ENCODE peak calls at places on chromosomes 7 and 10, in nine cellular contexts. W is CD4-positive, alpha-beta T cell; H is kidney; C is BJ; M is H54; U is NCI-H1092 treated with DMSO at 0.1 percent for 48 hours; X is T-helper 1 cell; J is amniotic stem cell; I is caudate nucleus. V is an unnamed sample.

GRCh38 chr7:121419201-121420148 is 23.4 kb upstream of the FAM3C start:
- DNase-seq in X (no peak), H (no peak), W (no peak), C (no peak), I (no peak), M (no peak), J (no peak), U (no peak), V (no peak)

GRCh38 chr7:36034020-36034419 is 119.0 kb upstream of the EEPD1 start:
- DNase-seq in U (no peak), W (no peak), H (no peak), M (peak; percentile 94), J (no peak), I (no peak), X (no peak), C (no peak), V (no peak)

GRCh38 chr10:8674230-8674629 is 619.7 kb downstream of the GATA3 start:
- DNase-seq in X (no peak), W (no peak), U (no peak), H (no peak), I (no peak), J (no peak), M (no peak), C (no peak), V (no peak)

GRCh38 chr10:59807629-59808620 is 54.7 kb upstream of the MRLN start:
- DNase-seq in X (no peak), J (no peak), W (no peak), U (no peak), C (no peak), I (peak; percentile 39), H (no peak), M (no peak), V (no peak)

GRCh38 chr10:92011560-92012214 is 88.1 kb downstream of the BTAF1 start:
- DNase-seq in J (peak; percentile 38), X (no peak), I (no peak), W (no peak), H (no peak), M (peak; percentile 61), C (peak; percentile 4), U (no peak), V (peak; percentile 59)

GRCh38 chr10:128058746-128059125 is 67.5 kb downstream of the MKI67 start:
- DNase-seq in M (no peak), I (no peak), X (no peak), J (no peak), W (no peak), U (no peak), H (peak; percentile 13), C (no peak), V (no peak)

GRCh38 chr10:114142018-114142417 is 32.0 kb downstream of the CCDC186 start:
- DNase-seq in C (no peak), H (no peak), I (no peak), U (no peak), X (no peak), J (no peak), W (no peak), M (no peak), V (peak; percentile 21)

GRCh38 chr10:125868372-125868975 is 12.6 kb downstream of the DHX32 start:
- DNase-seq in U (peak; percentile 16), M (no peak), H (no peak), I (no peak), X (no peak), J (no peak), C (no peak), W (no peak), V (peak; percentile 60)

GRCh38 chr10:122163182-122164027 is 107.7 kb upstream of the BTBD16 start:
- DNase-seq in W (no peak), H (peak; percentile 75), X (no peak), C (no peak), U (peak; percentile 64), J (no peak), M (no peak), I (no peak), V (peak; percentile 60)

GRCh38 chr10:95289003-95289920 is 1.5 kb downstream of the PDLIM1 start:
- DNase-seq in H (no peak), C (no peak), I (no peak), U (no peak), X (no peak), M (no peak), J (no peak), W (no peak), V (peak; percentile 65)

GRCh38 chr10:21724695-21725371 is 190.8 kb downstream of the MLLT10 start:
- DNase-seq in M (peak; percentile 47), U (peak; percentile 95), W (peak; percentile 37), I (peak; percentile 78), H (peak; percentile 84), X (no peak), J (peak; percentile 99), C (peak; percentile 94), V (peak; percentile 99)

GRCh38 chr7:39682042-39682441 is 58.7 kb downstream of the RALA start:
- DNase-seq in H (no peak), M (no peak), C (no peak), X (no peak), U (no peak), I (no peak), J (no peak), W (no peak), V (no peak)

GRCh38 chr7:127976056-127976455 is 55.2 kb downstream of the LRRC4 start:
- DNase-seq in H (no peak), U (no peak), J (no peak), W (no peak), X (no peak), I (no peak), C (no peak), M (no peak), V (no peak)

GRCh38 chr10:28719789-28720436 is 42.6 kb downstream of the BAMBI start:
- DNase-seq in C (no peak), M (peak; percentile 26), H (peak; percentile 8), X (no peak), W (no peak), U (no peak), I (no peak), J (no peak), V (peak; percentile 47)